ENCODE peak calls at places on chromosome 14, in seven cellular contexts. E is heart right ventricle, W is body of pancreas, M is colonic mucosa, H is upper lobe of left lung, A is Calu3, Y is IMR-90. J is an unnamed sample.

GRCh38 chr14:37088816-37089215 is 83.6 kb downstream of the SLC25A21 start:
- DNase-seq in Y (peak), E (no peak), W (no peak), M (no peak), H (no peak), A (no peak), J (no peak)

GRCh38 chr14:33842299-33842698 is 108.6 kb downstream of the EGLN3 start:
- DNase-seq in A (peak), E (no peak), H (no peak), M (no peak), W (no peak), Y (no peak), J (no peak)

GRCh38 chr14:37637341-37637740 is 41.9 kb downstream of the TTC6 start:
- DNase-seq in Y (no peak), H (no peak), M (no peak), E (no peak), A (no peak), W (no peak), J (no peak)

GRCh38 chr14:104445832-104446381 is 133.7 kb upstream of the C14orf180 start:
- DNase-seq in H (no peak), M (peak), A (no peak), Y (no peak), E (no peak), W (no peak), J (peak)

GRCh38 chr14:51370758-51371386 is 130.8 kb downstream of the TMX1 start:
- DNase-seq in E (no peak), A (no peak), H (no peak), Y (no peak), W (no peak), M (no peak), J (no peak)

GRCh38 chr14:49959822-49960408 is 67.0 kb downstream of the ARF6 start:
- DNase-seq in W (no peak), A (no peak), E (no peak), H (no peak), M (peak), Y (no peak), J (no peak)

GRCh38 chr14:31206536-31207286 is 882 bp downstream of the HECTD1 start:
- DNase-seq in Y (no peak), W (peak), M (peak), A (peak), E (no peak), H (peak), J (peak)

GRCh38 chr14:44446965-44447364 is 60.1 kb downstream of the FSCB start:
- DNase-seq in Y (no peak), M (no peak), W (no peak), H (no peak), E (no peak), A (no peak), J (no peak)

GRCh38 chr14:80605536-80605935 is 336.0 kb downstream of the CEP128 start:
- DNase-seq in M (no peak), Y (no peak), W (no peak), A (no peak), H (no peak), E (no peak), J (no peak)

GRCh38 chr14:56782701-56783100 is 27.6 kb downstream of the OTX2 start:
- DNase-seq in M (no peak), E (no peak), Y (no peak), A (no peak), H (no peak), W (no peak), J (no peak)

GRCh38 chr14:34875031-34875922 is at the start of gene BAZ1A:
- DNase-seq in H (peak), W (peak), Y (peak), M (peak), A (peak), E (peak), J (peak)

GRCh38 chr14:33916663-33917565 is 34.0 kb downstream of the EGLN3 start:
- DNase-seq in A (no peak), Y (no peak), M (no peak), W (no peak), H (no peak), E (no peak), J (no peak)

GRCh38 chr14:68840454-68840853 is 47.6 kb upstream of the ZFP36L1 start:
- DNase-seq in H (no peak), M (no peak), Y (no peak), W (no peak), A (no peak), E (no peak), J (no peak)

GRCh38 chr14:104876251-104876699 is 11.2 kb downstream of the CEP170B start:
- DNase-seq in Y (peak), H (peak), W (no peak), A (peak), M (peak), E (peak), J (no peak)

GRCh38 chr14:85574849-85575616 is 45.1 kb downstream of the FLRT2 start:
- DNase-seq in E (no peak), Y (no peak), H (no peak), A (no peak), M (no peak), W (no peak), J (no peak)

GRCh38 chr14:75812592-75812991 is 151.5 kb downstream of the TTLL5 start:
- DNase-seq in Y (no peak), W (no peak), A (no peak), M (no peak), H (no peak), E (no peak), J (no peak)

GRCh38 chr14:68039593-68039992 is 220.0 kb downstream of the RAD51B start:
- DNase-seq in Y (peak), A (no peak), E (no peak), W (no peak), H (no peak), M (no peak), J (no peak)

GRCh38 chr14:68075382-68076029 is 255.9 kb downstream of the RAD51B start:
- DNase-seq in M (no peak), H (no peak), E (no peak), A (no peak), W (no peak), Y (no peak), J (no peak)

GRCh38 chr14:75453817-75454434 is 26.1 kb downstream of the JDP2 start:
- DNase-seq in M (no peak), H (no peak), E (no peak), W (no peak), Y (no peak), A (no peak), J (no peak)

GRCh38 chr14:59595071-59595470 is 18.5 kb upstream of the CCDC175 start:
- DNase-seq in H (no peak), Y (no peak), A (no peak), M (peak), E (no peak), W (no peak), J (no peak)

GRCh38 chr14:103519043-103519836 is 3.4 kb downstream of the CKB start:
- DNase-seq in H (no peak), A (no peak), M (no peak), E (no peak), W (no peak), Y (no peak), J (no peak)

DNA sequence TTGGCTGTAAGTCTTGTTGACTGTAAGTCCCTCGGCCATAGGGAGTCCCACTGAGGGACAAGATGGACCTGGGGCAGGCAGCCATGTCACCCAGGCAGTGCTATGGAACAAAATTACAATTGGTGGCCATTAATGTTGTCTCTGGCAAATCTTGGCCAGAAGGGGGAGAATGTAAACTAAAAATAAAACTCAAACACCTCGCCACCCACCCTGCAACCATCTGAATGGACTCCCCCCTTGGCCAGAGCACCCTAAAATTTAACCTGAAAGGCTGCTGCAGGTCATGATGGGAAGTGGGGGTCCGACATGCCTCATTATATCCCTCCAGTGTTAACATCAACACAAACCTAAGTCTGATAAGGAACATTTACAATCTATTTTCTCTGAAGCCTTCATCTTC is 8.2 kb downstream of the SLC22A17 start:
- DNase-seq in A (no peak), Y (no peak), W (no peak), H (no peak), M (no peak), E (no peak), J (no peak)
- TF ChIP-seq CTCF in A (no peak), Y (no peak), W (no peak), H (no peak), M (no peak), E (no peak), J (no peak)

GRCh38 chr14:39432179-39432618 is at the start of gene FBXO33:
- DNase-seq in W (peak), A (peak), M (peak), Y (peak), H (peak), E (peak), J (peak)

GRCh38 chr14:39431416-39432178 is 636 bp downstream of the FBXO33 start:
- DNase-seq in H (no peak), E (peak), M (peak), Y (peak), A (peak), W (peak), J (peak)

GRCh38 chr14:39434401-39434800 is 2.2 kb upstream of the FBXO33 start:
- DNase-seq in H (no peak), M (no peak), A (no peak), W (no peak), Y (peak), E (no peak), J (no peak)

GRCh38 chr14:39433452-39433813 is 1.2 kb upstream of the FBXO33 start:
- DNase-seq in E (no peak), A (no peak), Y (no peak), H (no peak), W (no peak), M (no peak), J (no peak)

DNA sequence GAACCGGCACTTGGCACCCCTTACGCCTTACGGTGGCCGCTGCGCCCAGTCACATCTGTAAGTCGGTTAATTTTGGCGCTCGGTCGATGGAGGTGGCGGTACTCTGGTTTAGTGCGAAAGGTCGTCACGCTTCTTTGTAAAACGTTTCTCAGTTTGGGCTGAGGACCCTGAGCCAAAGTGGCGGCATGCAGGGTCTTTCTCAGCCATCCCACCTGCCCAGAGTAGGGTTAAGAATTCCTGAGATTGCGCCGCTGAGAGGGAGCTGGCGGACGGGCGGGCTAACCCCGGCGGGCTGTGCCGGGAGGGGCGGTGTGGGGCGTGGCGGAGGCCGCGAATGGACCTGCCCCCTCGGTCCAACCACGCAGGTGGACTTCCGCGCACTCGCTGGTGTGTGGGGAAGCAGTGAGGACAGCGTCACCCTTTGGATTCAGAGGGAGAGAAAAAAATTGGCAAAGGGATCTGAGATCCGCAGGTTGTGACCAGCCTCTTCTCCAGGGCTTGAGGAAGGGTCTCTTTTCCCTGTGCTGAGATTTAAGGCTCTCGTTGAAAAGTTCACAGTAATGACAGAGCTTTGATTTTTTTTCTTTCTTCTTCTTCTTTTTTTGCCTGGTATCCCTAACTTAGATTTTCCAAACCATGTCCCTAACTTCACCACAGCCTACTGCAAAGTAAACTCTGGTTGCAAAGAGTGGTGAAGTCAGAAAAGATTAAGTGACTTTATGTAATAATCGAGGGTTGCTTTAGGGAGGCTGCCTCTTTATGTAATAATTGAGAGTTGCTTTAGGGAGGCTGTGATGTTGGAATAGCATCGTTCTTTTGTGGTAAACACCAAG is 602 bp upstream of the FBXO33 start:
- DNase-seq in E (peak), M (peak), A (peak), Y (peak), W (peak), H (peak), J (peak)
- TF ChIP-seq CTCF in E (peak), M (no peak), A (no peak), Y (peak), W (peak), H (no peak), J (peak)

GRCh38 chr14:54125109-54125508 is 168.5 kb upstream of the BMP4 start:
- DNase-seq in Y (no peak), H (no peak), W (no peak), A (no peak), M (no peak), E (no peak), J (no peak)

GRCh38 chr14:54126947-54127346 is 170.3 kb upstream of the BMP4 start:
- DNase-seq in H (no peak), E (no peak), Y (no peak), W (no peak), M (no peak), A (no peak), J (no peak)

GRCh38 chr14:54120260-54120659 is 163.6 kb upstream of the BMP4 start:
- DNase-seq in Y (no peak), W (no peak), A (no peak), M (no peak), E (no peak), H (no peak), J (no peak)

GRCh38 chr14:54121461-54121860 is 164.8 kb upstream of the BMP4 start:
- DNase-seq in E (no peak), H (no peak), A (no peak), W (no peak), Y (no peak), M (no peak), J (no peak)

DNA sequence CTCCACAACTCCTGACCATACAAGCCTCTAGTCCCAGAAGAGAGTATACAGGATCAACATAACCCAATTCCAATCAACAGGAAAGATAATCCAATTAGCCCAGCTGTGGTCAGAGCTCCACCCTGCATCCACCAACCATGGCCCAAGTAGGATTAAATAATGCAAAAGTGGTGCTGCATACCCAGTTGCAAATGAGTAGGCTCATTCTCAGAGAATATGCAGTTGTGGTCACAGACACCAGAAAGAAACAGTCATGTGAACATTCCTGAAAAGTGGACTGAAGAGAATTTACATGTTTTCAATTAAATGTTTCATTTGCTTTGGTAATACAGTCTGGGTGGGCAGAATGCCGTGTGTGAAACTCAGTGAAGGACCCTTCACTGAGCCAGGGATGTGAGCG is 167.2 kb upstream of the BMP4 start:
- DNase-seq in W (no peak), E (no peak), H (no peak), A (no peak), Y (no peak), M (no peak), J (no peak)
- TF ChIP-seq CTCF in W (no peak), E (no peak), H (no peak), A (no peak), Y (no peak), M (no peak), J (no peak)

GRCh38 chr14:39107624-39108023 is 4.6 kb upstream of the SEC23A start:
- DNase-seq in H (no peak), W (no peak), M (no peak), Y (peak), A (no peak), E (no peak), J (no peak)
- TF ChIP-seq CTCF in H (no peak), W (peak), M (peak), Y (peak), A (no peak), E (peak), J (peak)

GRCh38 chr14:100653409-100653808 is 66.2 kb upstream of the BEGAIN start:
- DNase-seq in Y (no peak), H (no peak), M (no peak), E (no peak), A (no peak), W (no peak), J (no peak)
- TF ChIP-seq CTCF in Y (peak), H (no peak), M (peak), E (peak), A (peak), W (peak), J (peak)